ENCODE peak calls at places on chromosomes 11 and 22, in five cellular contexts. M, X, O, I and Z are unnamed samples.

GRCh38 chr11:19432370-19433163 is 191.8 kb upstream of the E2F8 start:
- DNase-seq in O (no peak), M (no peak), X (no peak), I (no peak), Z (peak; percentile 86)

GRCh38 chr11:17333799-17334586 is 17.6 kb upstream of the NCR3LG1 start:
- DNase-seq in M (no peak), X (no peak), O (no peak), I (no peak), Z (no peak)

GRCh38 chr22:49046000-49046545 is 781.6 kb downstream of the BRD1 start:
- DNase-seq in M (no peak), X (no peak), O (no peak), I (no peak), Z (no peak)

GRCh38 chr22:20652582-20652981 is 121.3 kb upstream of the SERPIND1 start:
- DNase-seq in I (no peak), X (no peak), O (peak; percentile 5), M (no peak), Z (no peak)

GRCh38 chr22:41681616-41682015 is 7.1 kb downstream of the SNU13 start:
- DNase-seq in I (peak; percentile 17), X (no peak), M (peak; percentile 28), O (no peak), Z (no peak)

GRCh38 chr11:12330491-12331231 is 46.7 kb upstream of the PARVA start:
- DNase-seq in O (no peak), X (peak; percentile 17), I (peak; percentile 84), M (no peak), Z (no peak)

GRCh38 chr11:62124186-62125113 is 639 bp downstream of the INCENP start:
- DNase-seq in X (no peak), O (no peak), M (peak; percentile 52), I (peak; percentile 31), Z (peak; percentile 41)

GRCh38 chr22:29158546-29158945 is 47.1 kb upstream of the EMID1 start:
- DNase-seq in O (no peak), X (no peak), I (no peak), M (no peak), Z (no peak)

GRCh38 chr11:113279591-113279990 is 34.8 kb upstream of the TTC12 start:
- DNase-seq in I (no peak), O (no peak), M (no peak), X (no peak), Z (no peak)

GRCh38 chr22:41247703-41248102 is 7.0 kb upstream of the CHADL start:
- DNase-seq in X (no peak), I (no peak), M (no peak), O (no peak), Z (no peak)

GRCh38 chr11:8640305-8640932 is 42.0 kb downstream of the TRIM66 start:
- DNase-seq in O (no peak), I (no peak), X (no peak), M (no peak), Z (no peak)